ENCODE peak calls at places on chromosomes 3 and 15, in five cellular contexts. F, E, B, Z and H are unnamed samples.

GRCh38 chr15:67080900-67081431 is 15.6 kb downstream of the SMAD3 start:
- DNase-seq in F (no peak), E (peak), B (no peak), Z (no peak), H (no peak)

GRCh38 chr15:52307847-52308246 is 12.2 kb upstream of the MYO5C start:
- DNase-seq in F (no peak), E (no peak), B (no peak), Z (no peak), H (no peak)

GRCh38 chr3:196016485-196016884 is 65.4 kb downstream of the TFRC start:
- DNase-seq in F (no peak), E (no peak), B (no peak), Z (no peak), H (no peak)

GRCh38 chr15:68401496-68402431 is 30.2 kb downstream of the ITGA11 start:
- DNase-seq in F (no peak), E (no peak), B (no peak), Z (no peak), H (no peak)

GRCh38 chr15:72070817-72071447 is 47.0 kb downstream of the MYO9A start:
- DNase-seq in F (no peak), E (no peak), B (no peak), Z (no peak), H (no peak)

GRCh38 chr3:155046935-155047334 is 33.2 kb upstream of the MME start:
- DNase-seq in F (no peak), E (no peak), B (no peak), Z (no peak), H (no peak)

GRCh38 chr3:78848392-78849288 is 919.2 kb downstream of the ROBO1 start:
- DNase-seq in F (no peak), E (no peak), B (no peak), Z (no peak), H (no peak)

GRCh38 chr15:25883860-25884259 is 20.7 kb upstream of the ATP10A start:
- DNase-seq in F (no peak), E (no peak), B (no peak), Z (no peak), H (no peak)

GRCh38 chr15:35979608-35980007 is 433.6 kb upstream of the DPH6 start:
- DNase-seq in F (no peak), E (no peak), B (no peak), Z (no peak), H (no peak)

GRCh38 chr3:42148982-42149432 is 57.9 kb downstream of the TRAK1 start:
- DNase-seq in F (peak), E (peak), B (no peak), Z (peak), H (peak)

GRCh38 chr3:100634493-100635272 is 25.3 kb downstream of the ADGRG7 start:
- DNase-seq in F (peak), E (no peak), B (no peak), Z (no peak), H (no peak)

GRCh38 chr3:153180860-153181372 is 18.9 kb downstream of the RAP2B start:
- DNase-seq in F (no peak), E (no peak), B (no peak), Z (no peak), H (no peak)

GRCh38 chr3:107428051-107428858 is 51.0 kb downstream of the CCDC54 start:
- DNase-seq in F (no peak), E (no peak), B (no peak), Z (no peak), H (no peak)

GRCh38 chr15:76945494-76945893 is 13.9 kb downstream of the RCN2 start:
- DNase-seq in F (no peak), E (no peak), B (no peak), Z (no peak), H (no peak)